ENCODE peak calls at places on chromosomes 12 and 14, in five cellular contexts. Q is neuronal stem cell, E is tibial nerve, N is fibroblast of lung, T is GM12865. X is an unnamed sample.

GRCh38 chr12:76634074-76634570 is 74.6 kb upstream of the OSBPL8 start:
- DNase-seq in E (no peak), T (no peak), N (no peak), Q (no peak), X (no peak)

GRCh38 chr12:5481645-5482044 is 49.7 kb downstream of the NTF3 start:
- DNase-seq in Q (no peak), E (no peak), T (no peak), N (no peak), X (no peak)

GRCh38 chr14:96040836-96041371 is 1.7 kb downstream of the C14orf132 start:
- DNase-seq in E (no peak), N (peak; percentile 49), Q (no peak), T (no peak), X (no peak)

GRCh38 chr14:90726656-90727055 is 89.6 kb downstream of the TTC7B start:
- DNase-seq in N (peak; percentile 74), E (peak; percentile 70), T (no peak), Q (no peak), X (no peak)

GRCh38 chr14:64612021-64612380 is 62.2 kb downstream of the PPP1R36 start:
- DNase-seq in Q (no peak), N (peak; percentile 93), T (no peak), E (no peak), X (no peak)

GRCh38 chr14:81471062-81471461 is 62.6 kb downstream of the SEL1L start:
- DNase-seq in Q (no peak), T (peak; percentile 67), E (no peak), N (no peak), X (no peak)

GRCh38 chr12:53751336-53752191 is at the start of gene CISTR:
- DNase-seq in E (no peak), Q (peak; percentile 78), N (no peak), T (peak; percentile 54), X (peak; percentile 88)

GRCh38 chr12:42039146-42039545 is 105.5 kb downstream of the GXYLT1 start:
- DNase-seq in N (peak; percentile 94), Q (no peak), T (no peak), E (peak; percentile 11), X (no peak)

GRCh38 chr12:46908236-46908935 is 82.6 kb upstream of the SLC38A4 start:
- DNase-seq in T (no peak), N (peak; percentile 43), Q (no peak), E (no peak), X (no peak)

GRCh38 chr12:123931686-123932321 is 40.8 kb downstream of the CCDC92 start:
- DNase-seq in E (no peak), N (no peak), Q (no peak), T (no peak), X (no peak)

GRCh38 chr12:45232146-45232731 is 16.3 kb downstream of the ANO6 start:
- DNase-seq in E (no peak), N (peak; percentile 19), T (no peak), Q (no peak), X (no peak)

GRCh38 chr12:24919346-24920001 is 29.4 kb downstream of the BCAT1 start:
- DNase-seq in T (peak; percentile 15), N (no peak), E (no peak), Q (no peak), X (no peak)

GRCh38 chr12:6603095-6603567 is 4.0 kb downstream of the CHD4 start:
- DNase-seq in Q (no peak), N (peak; percentile 59), T (no peak), E (no peak), X (peak; percentile 38)

GRCh38 chr12:75571651-75572050 is 60.2 kb upstream of the KRR1 start:
- DNase-seq in E (no peak), N (peak; percentile 14), Q (no peak), T (no peak), X (no peak)

GRCh38 chr14:77406718-77407117 is 16.6 kb downstream of the NOXRED1 start:
- DNase-seq in T (no peak), Q (no peak), E (no peak), N (peak; percentile 50), X (no peak)

GRCh38 chr14:50999726-51000125 is 55.4 kb upstream of the PYGL start:
- DNase-seq in T (no peak), E (no peak), N (no peak), Q (no peak), X (no peak)

GRCh38 chr12:124720019-124720686 is 143.5 kb downstream of the SCARB1 start:
- DNase-seq in Q (no peak), N (peak; percentile 90), E (no peak), T (no peak), X (no peak)

GRCh38 chr14:61504841-61505340 is 183.5 kb downstream of the PRKCH start:
- DNase-seq in N (no peak), E (no peak), Q (no peak), T (no peak), X (no peak)

GRCh38 chr12:126069549-126070165 is 1004.4 kb downstream of the AACS start:
- DNase-seq in T (peak; percentile 70), N (peak; percentile 50), Q (peak; percentile 76), E (no peak), X (no peak)

GRCh38 chr12:52203126-52203921 is 11.5 kb upstream of the KRT80 start:
- DNase-seq in Q (no peak), T (peak; percentile 34), E (peak; percentile 70), N (peak; percentile 88), X (peak; percentile 84)

GRCh38 chr12:78792052-78792698 is 72.4 kb upstream of the SYT1 start:
- DNase-seq in T (no peak), Q (no peak), E (no peak), N (no peak), X (no peak)

GRCh38 chr14:57501039-57501557 is 7.4 kb upstream of the CCDC198 start:
- DNase-seq in E (no peak), T (no peak), Q (no peak), N (no peak), X (no peak)

DNA sequence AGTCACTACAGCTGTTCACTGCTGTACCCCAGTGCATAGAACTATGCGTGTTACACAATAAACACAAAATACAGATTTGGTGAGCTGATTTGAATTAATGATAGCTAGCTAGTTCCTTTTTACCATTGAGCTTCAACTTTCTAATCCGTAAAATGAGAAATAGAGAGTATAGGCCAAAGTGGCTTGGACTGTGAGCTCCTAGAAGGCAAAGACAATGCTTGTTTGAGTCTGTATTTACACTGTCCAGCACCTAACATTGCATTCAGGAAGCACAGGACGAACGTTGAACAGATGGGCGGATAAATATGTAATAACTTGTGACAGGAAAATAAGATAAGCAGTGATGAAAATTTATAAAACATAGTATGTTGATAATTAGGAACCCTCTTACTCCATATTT is 31.5 kb downstream of the SLC17A8 start:
- DNase-seq in T (no peak), Q (no peak), N (no peak), E (no peak), X (no peak)
- H3K4me3 ChIP-seq in T (no peak overlapping the region), Q (no peak overlapping the region), N (no peak overlapping the region), E (no peak overlapping the region), X (no peak overlapping the region)

GRCh38 chr14:99224948-99225347 is 47.0 kb downstream of the BCL11B start:
- DNase-seq in Q (no peak), T (no peak), E (no peak), N (no peak), X (no peak)
- H3K4me3 ChIP-seq in Q (no peak overlapping the region), T (no peak overlapping the region), E (no peak overlapping the region), N (no peak overlapping the region), X (no peak overlapping the region)

GRCh38 chr12:57630891-57631433 is 2.0 kb downstream of the B4GALNT1 start:
- DNase-seq in T (no peak), Q (no peak), E (no peak), N (no peak), X (no peak)

GRCh38 chr12:57628280-57629191 is 4.5 kb downstream of the B4GALNT1 start:
- DNase-seq in Q (no peak), E (no peak), N (no peak), T (no peak), X (no peak)

GRCh38 chr12:57627504-57628279 is 5.3 kb downstream of the B4GALNT1 start:
- DNase-seq in T (no peak), E (peak; percentile 3), Q (no peak), N (no peak), X (no peak)

GRCh38 chr12:57631566-57632368 is 1.2 kb downstream of the B4GALNT1 start:
- DNase-seq in Q (no peak), N (no peak), E (no peak), T (no peak), X (no peak)

DNA sequence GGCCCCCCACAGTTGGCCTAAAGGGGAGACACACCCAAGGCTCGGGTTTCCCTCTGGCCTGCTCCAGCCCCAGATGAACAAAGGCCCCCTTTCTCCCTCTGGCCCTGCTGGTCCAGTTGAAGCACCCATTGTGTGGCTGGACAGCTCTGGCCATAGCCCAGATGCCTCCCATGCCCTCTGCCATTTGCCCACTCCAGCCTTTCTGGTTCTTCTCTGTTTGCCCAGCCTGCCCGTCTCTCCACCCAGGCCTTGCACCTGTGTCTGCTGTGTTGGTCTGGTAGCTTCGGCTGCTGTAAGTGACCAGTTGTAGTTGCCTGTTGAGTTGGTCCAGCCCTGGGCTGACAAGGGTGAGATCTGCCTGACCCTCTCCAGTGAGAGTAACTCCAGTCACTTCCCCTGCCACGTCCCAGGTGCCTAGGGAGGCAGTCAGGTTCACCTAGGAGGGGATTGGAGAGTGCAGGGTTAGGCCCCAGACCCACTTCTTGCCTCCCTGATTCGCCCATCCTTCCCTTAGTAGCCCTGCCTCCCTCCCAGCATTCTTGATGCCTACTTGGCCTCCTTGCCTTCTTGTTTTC is 3.0 kb downstream of the B4GALNT1 start:
- DNase-seq in E (peak; percentile 3), Q (no peak), N (no peak), T (no peak), X (no peak)
- H3K4me3 ChIP-seq in E (no peak overlapping the region), Q (no peak overlapping the region), N (no peak overlapping the region), T (no peak overlapping the region), X (no peak overlapping the region)

GRCh38 chr12:96522690-96523089 is 33.3 kb downstream of the CFAP54 start:
- DNase-seq in E (no peak), Q (no peak), T (no peak), N (no peak), X (no peak)
- H3K4me3 ChIP-seq in E (no peak overlapping the region), Q (no peak overlapping the region), T (no peak overlapping the region), N (no peak overlapping the region), X (no peak overlapping the region)

GRCh38 chr14:104843442-104844305 is 21.4 kb upstream of the CEP170B start:
- DNase-seq in E (no peak), Q (peak; percentile 59), T (no peak), N (no peak), X (no peak)

GRCh38 chr14:104843006-104843405 is 22.1 kb upstream of the CEP170B start:
- DNase-seq in E (no peak), T (no peak), Q (no peak), N (no peak), X (no peak)

GRCh38 chr14:104845834-104846441 is 19.1 kb upstream of the CEP170B start:
- DNase-seq in Q (no peak), E (no peak), N (no peak), T (no peak), X (no peak)

GRCh38 chr14:104845033-104845666 is 19.9 kb upstream of the CEP170B start:
- DNase-seq in T (no peak), E (no peak), Q (no peak), N (no peak), X (no peak)

GRCh38 chr14:104844306-104845032 is 20.6 kb upstream of the CEP170B start:
- DNase-seq in N (no peak), E (no peak), T (no peak), Q (no peak), X (no peak)
- H3K4me3 ChIP-seq in N (no peak overlapping the region), E (peak overlapping the region; percentile 42), T (no peak overlapping the region), Q (no peak overlapping the region), X (no peak overlapping the region)

GRCh38 chr12:12358528-12358927 is 1.6 kb downstream of the BORCS5 start:
- DNase-seq in T (peak; percentile 49), Q (no peak), N (no peak), E (no peak), X (no peak)
- H3K4me3 ChIP-seq in T (peak overlapping the region; percentile 73), Q (no peak overlapping the region), N (peak overlapping the region; percentile 92), E (peak overlapping the region; percentile 61), X (peak overlapping the region; percentile 89)

X was measured in left lung.